ENCODE peak calls at places on chromosomes 11 and 22, in ten cellular contexts. G, U, Q, Z, O, L, H, R, X and I are unnamed samples.

GRCh38 chr11:57761301-57762234 is at the start of gene CTNND1:
- DNase-seq in U (no peak), X (peak), O (no peak), L (peak), R (peak), H (no peak), Q (peak), G (peak), Z (peak), I (peak)

GRCh38 chr11:76102772-76103171 is 103.5 kb downstream of the WNT11 start:
- DNase-seq in G (no peak), Q (no peak), H (no peak), R (no peak), Z (no peak), U (no peak), L (peak), O (no peak), X (no peak), I (no peak)

GRCh38 chr11:58739725-58740430 is 8.1 kb upstream of the GLYAT start:
- DNase-seq in L (peak), R (no peak), Z (no peak), Q (no peak), X (no peak), G (no peak), H (no peak), O (no peak), U (no peak), I (no peak)

GRCh38 chr11:127656266-127656879 is 655.8 kb upstream of the KIRREL3 start:
- DNase-seq in X (no peak), L (no peak), R (no peak), Z (no peak), G (no peak), Q (no peak), U (no peak), H (no peak), O (no peak), I (no peak)

GRCh38 chr22:22125579-22126468 is 118.8 kb upstream of the VPREB1 start:
- DNase-seq in X (peak), H (no peak), L (no peak), Q (no peak), O (no peak), U (no peak), Z (no peak), G (no peak), R (no peak), I (no peak)

GRCh38 chr22:31579835-31580242 is 82.2 kb downstream of the PISD start:
- DNase-seq in O (no peak), H (no peak), U (no peak), Q (no peak), L (no peak), Z (no peak), R (peak), X (no peak), G (peak), I (peak)

GRCh38 chr22:37996079-37996478 is 11.7 kb upstream of the SOX10 start:
- DNase-seq in X (no peak), U (no peak), H (no peak), L (no peak), G (no peak), Q (no peak), O (no peak), R (no peak), Z (no peak), I (no peak)

GRCh38 chr11:65496304-65497140 is 2.3 kb upstream of the MALAT1 start:
- DNase-seq in Z (peak), R (no peak), O (no peak), Q (no peak), G (no peak), X (no peak), L (peak), U (no peak), H (no peak), I (peak)

GRCh38 chr11:5983443-5983842 is 3.3 kb downstream of the OR52L1 start:
- DNase-seq in H (no peak), R (no peak), X (no peak), Q (no peak), Z (no peak), U (no peak), O (no peak), L (no peak), G (no peak), I (no peak)

GRCh38 chr11:14643697-14644395 is at the start of gene PDE3B:
- DNase-seq in G (peak), L (peak), R (peak), O (peak), X (peak), Q (peak), U (peak), H (peak), Z (peak), I (peak)

GRCh38 chr11:44104472-44105294 is 9.2 kb downstream of the EXT2 start:
- DNase-seq in H (no peak), L (peak), U (no peak), G (no peak), X (no peak), O (no peak), Q (no peak), R (no peak), Z (no peak), I (peak)

GRCh38 chr11:44313701-44314489 is 4.0 kb upstream of the ALX4 start:
- DNase-seq in R (peak), L (no peak), Z (no peak), H (no peak), X (no peak), O (no peak), G (no peak), U (no peak), Q (no peak), I (no peak)

GRCh38 chr11:94845622-94846021 is 77.5 kb downstream of the AMOTL1 start:
- DNase-seq in U (no peak), H (no peak), Z (no peak), Q (no peak), O (no peak), R (peak), L (peak), X (no peak), G (no peak), I (no peak)

GRCh38 chr11:111329306-111330204 is 31.2 kb downstream of the POU2AF3 start:
- DNase-seq in X (no peak), L (no peak), O (no peak), H (no peak), U (no peak), G (no peak), Z (no peak), Q (no peak), R (no peak), I (peak)

GRCh38 chr11:24588075-24588474 is 91.2 kb downstream of the LUZP2 start:
- DNase-seq in L (peak), O (no peak), Q (no peak), G (no peak), X (no peak), U (no peak), H (no peak), Z (no peak), R (no peak), I (no peak)

GRCh38 chr22:29070490-29070889 is 2.3 kb upstream of the KREMEN1 start:
- DNase-seq in G (no peak), H (no peak), Z (no peak), O (no peak), U (no peak), R (no peak), Q (no peak), L (no peak), X (no peak), I (no peak)